ENCODE peak calls at places on chromosomes 6 and 20, in five cellular contexts. W, N, A, G and P are unnamed samples.

GRCh38 chr6:143063631-143064030 is 2.9 kb downstream of the AIG1 start:
- DNase-seq in N (no peak), W (no peak), G (no peak), A (no peak), P (no peak)

GRCh38 chr6:148223424-148223842 is 119.2 kb upstream of the SASH1 start:
- DNase-seq in N (no peak), G (no peak), A (no peak), W (no peak), P (no peak)

GRCh38 chr6:144657691-144658090 is 372.6 kb downstream of the UTRN start:
- DNase-seq in W (no peak), A (no peak), G (no peak), N (no peak), P (no peak)

GRCh38 chr6:10507715-10508114 is 13.4 kb upstream of the GCNT2 start:
- DNase-seq in N (no peak), A (no peak), G (no peak), W (no peak), P (no peak)

GRCh38 chr20:43925215-43925614 is 10.6 kb downstream of the TOX2 start:
- DNase-seq in N (peak), W (no peak), G (no peak), A (no peak), P (no peak)

GRCh38 chr6:149499066-149499465 is 14.3 kb upstream of the ZC3H12D start:
- DNase-seq in N (no peak), G (peak), W (no peak), A (no peak), P (no peak)

GRCh38 chr6:100726741-100727140 is 154.4 kb downstream of the ASCC3 start:
- DNase-seq in W (no peak), A (no peak), G (no peak), N (no peak), P (no peak)

GRCh38 chr20:15205719-15206118 is 868.3 kb upstream of the FLRT3 start:
- DNase-seq in N (no peak), G (no peak), W (no peak), A (no peak), P (no peak)

GRCh38 chr6:85192596-85192995 is 257.3 kb upstream of the NT5E start:
- DNase-seq in W (no peak), N (no peak), G (no peak), A (no peak), P (no peak)

GRCh38 chr6:154245542-154245941 is 111.1 kb downstream of the IPCEF1 start:
- DNase-seq in N (no peak), W (no peak), A (no peak), G (no peak), P (no peak)

GRCh38 chr6:154246723-154247118 is 109.9 kb downstream of the IPCEF1 start:
- DNase-seq in N (no peak), G (no peak), A (no peak), W (no peak), P (no peak)

GRCh38 chr6:154242617-154243357 is 113.8 kb downstream of the IPCEF1 start:
- DNase-seq in G (no peak), N (no peak), W (no peak), A (no peak), P (no peak)

GRCh38 chr6:154241570-154241969 is 115.0 kb downstream of the IPCEF1 start:
- DNase-seq in A (no peak), G (no peak), N (no peak), W (no peak), P (no peak)

GRCh38 chr6:154243793-154244768 is 112.5 kb downstream of the IPCEF1 start:
- DNase-seq in W (no peak), N (no peak), G (no peak), A (no peak), P (no peak)
- H3K4me3 ChIP-seq in W (no peak), N (peak), G (no peak), A (no peak), P (no peak)

DNA sequence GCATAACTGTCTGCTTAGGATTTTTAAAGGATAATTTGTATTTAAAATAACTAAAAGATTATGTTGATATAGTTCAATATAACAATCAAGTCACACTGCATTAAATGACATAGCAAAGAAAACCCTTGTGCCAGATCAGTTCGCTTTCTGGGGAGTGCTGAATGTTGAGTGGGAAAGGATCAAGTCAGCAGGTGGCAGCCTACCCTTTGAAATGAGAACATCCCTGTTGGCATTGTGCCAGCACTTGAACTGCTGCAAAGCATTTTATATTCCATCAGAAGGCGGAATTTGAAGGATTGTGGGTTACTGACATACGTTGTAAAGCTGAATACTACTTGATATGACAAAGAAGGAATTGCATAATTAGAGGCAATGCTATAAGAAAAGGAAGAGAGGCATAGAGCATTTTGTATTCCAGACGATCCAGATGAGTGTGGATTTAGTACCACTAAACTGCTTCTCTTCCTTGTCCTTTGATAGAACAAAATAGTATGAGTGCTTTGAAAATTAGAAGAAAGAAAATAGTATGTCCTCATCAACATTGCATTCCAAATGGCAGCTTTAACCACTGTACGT is 26.6 kb downstream of the BCKDHB start:
- DNase-seq in N (no peak), G (peak), A (peak), W (peak), P (peak)
- TF ChIP-seq POLR2AphosphoS5 in N (no peak), G (no peak), A (no peak), W (peak), P (peak)

GRCh38 chr6:21229061-21229460 is 364.5 kb upstream of the SOX4 start:
- DNase-seq in A (no peak), G (no peak), W (no peak), N (no peak), P (no peak)

GRCh38 chr6:21230536-21230935 is 363.0 kb upstream of the SOX4 start:
- DNase-seq in W (no peak), A (no peak), N (no peak), G (no peak), P (no peak)

GRCh38 chr6:21228411-21228810 is 365.1 kb upstream of the SOX4 start:
- DNase-seq in W (no peak), G (no peak), N (no peak), A (no peak), P (no peak)

GRCh38 chr6:21227486-21227885 is 366.1 kb upstream of the SOX4 start:
- DNase-seq in A (no peak), N (no peak), G (no peak), W (no peak), P (no peak)
- TF ChIP-seq GABPA in A (no peak), N (no peak), G (no peak), W (no peak), P (no peak)

GRCh38 chr6:43276180-43277082 is 21.6 kb upstream of the SLC22A7 start:
- DNase-seq in A (no peak), N (no peak), G (peak), W (no peak), P (peak)
- H3K4me3 ChIP-seq in A (peak), N (peak), G (peak), W (no peak), P (peak)

GRCh38 chr6:137216875-137217553 is 2.2 kb downstream of the IFNGR1 start:
- DNase-seq in G (peak), N (no peak), W (no peak), A (no peak), P (no peak)
- TF ChIP-seq POLR2AphosphoS5 in G (no peak), N (peak), W (no peak), A (no peak), P (no peak)